ENCODE peak calls at places on chromosomes 6 and 20, in nine cellular contexts. A is effector memory CD4-positive, alpha-beta T cell; U is left lung; K is ELR; M is GM06990; I is GM13976; S is hippocampal formation; N is GM20000; Z is left kidney. D is an unnamed sample.

GRCh38 chr20:57685134-57685851 is 24.5 kb downstream of the PMEPA1 start:
- DNase-seq in A (no peak), U (no peak), K (no peak), M (no peak), I (no peak), S (no peak), N (no peak), Z (no peak), D (no peak)

GRCh38 chr6:126546771-126547170 is 206.9 kb downstream of the CENPW start:
- DNase-seq in A (no peak), U (no peak), K (no peak), M (no peak), I (no peak), S (no peak), N (no peak), Z (no peak), D (peak; percentile 69)

GRCh38 chr20:41408131-41408789 is 41.6 kb upstream of the EMILIN3 start:
- DNase-seq in A (no peak), U (no peak), K (no peak), M (no peak), I (no peak), S (no peak), N (peak; percentile 35), Z (no peak), D (no peak)

GRCh38 chr6:35400901-35401311 is 51.2 kb upstream of the FANCE start:
- DNase-seq in A (no peak), U (no peak), K (peak; percentile 53), M (no peak), I (no peak), S (no peak), N (no peak), Z (no peak), D (peak; percentile 30)

GRCh38 chr20:46779831-46780230 is 70.4 kb downstream of the SLC2A10 start:
- DNase-seq in A (no peak), U (no peak), K (no peak), M (no peak), I (no peak), S (no peak), N (no peak), Z (no peak), D (no peak)

GRCh38 chr6:108116781-108117426 is 42.4 kb upstream of the OSTM1 start:
- DNase-seq in A (no peak), U (peak; percentile 82), K (no peak), M (no peak), I (peak; percentile 45), S (no peak), N (no peak), Z (no peak), D (no peak)

GRCh38 chr6:30357678-30358339 is 12.9 kb downstream of the RPP21 start:
- DNase-seq in A (peak; percentile 14), U (peak; percentile 77), K (peak; percentile 83), M (peak; percentile 12), I (peak; percentile 79), S (peak; percentile 63), N (peak; percentile 63), Z (peak; percentile 83), D (peak; percentile 82)

GRCh38 chr20:62819494-62820174 is 2.8 kb downstream of the COL9A3 start:
- DNase-seq in A (no peak), U (no peak), K (peak; percentile 85), M (no peak), I (no peak), S (no peak), N (no peak), Z (no peak), D (peak; percentile 66)

GRCh38 chr20:39627765-39628164 is 665.6 kb downstream of the DHX35 start:
- DNase-seq in A (no peak), U (no peak), K (no peak), M (no peak), I (no peak), S (no peak), N (no peak), Z (no peak), D (peak; percentile 1)

GRCh38 chr20:58019027-58019849 is 209.2 kb downstream of the ANKRD60 start:
- DNase-seq in A (no peak), U (no peak), K (peak; percentile 95), M (no peak), I (no peak), S (no peak), N (no peak), Z (no peak), D (peak; percentile 94)

GRCh38 chr6:106253194-106253593 is 72.4 kb downstream of the ATG5 start:
- DNase-seq in A (no peak), U (no peak), K (peak; percentile 95), M (no peak), I (no peak), S (no peak), N (no peak), Z (no peak), D (peak; percentile 93)

GRCh38 chr6:159013229-159013628 is 13.2 kb upstream of the RSPH3 start:
- DNase-seq in A (no peak), U (no peak), K (no peak), M (no peak), I (no peak), S (no peak), N (no peak), Z (no peak), D (no peak)

GRCh38 chr20:52621401-52621800 is 350.8 kb upstream of the TSHZ2 start:
- DNase-seq in A (no peak), U (no peak), K (no peak), M (no peak), I (no peak), S (no peak), N (no peak), Z (no peak), D (no peak)

GRCh38 chr6:2245954-2246863 is 804 bp upstream of the GMDS start:
- DNase-seq in A (peak; percentile 45), U (peak; percentile 78), K (peak; percentile 63), M (peak; percentile 31), I (peak; percentile 39), S (no peak), N (peak; percentile 46), Z (peak; percentile 77), D (peak; percentile 64)

GRCh38 chr6:13045676-13046075 is 282.7 kb downstream of the TBC1D7 start:
- DNase-seq in A (no peak), U (no peak), K (no peak), M (no peak), I (no peak), S (no peak), N (no peak), Z (no peak), D (no peak)

GRCh38 chr6:157966597-157966977 is 15.1 kb upstream of the SYNJ2 start:
- DNase-seq in A (no peak), U (no peak), K (no peak), M (no peak), I (no peak), S (no peak), N (no peak), Z (no peak), D (no peak)

GRCh38 chr6:6806793-6807518 is 218.4 kb downstream of the LY86 start:
- DNase-seq in A (no peak), U (peak; percentile 88), K (no peak), M (no peak), I (no peak), S (no peak), N (no peak), Z (no peak), D (no peak)

GRCh38 chr20:14848806-14849205 is 511.4 kb upstream of the FLRT3 start:
- DNase-seq in A (no peak), U (no peak), K (no peak), M (no peak), I (no peak), S (no peak), N (no peak), Z (no peak), D (no peak)

GRCh38 chr20:11329271-11329670 is 588.4 kb upstream of the BTBD3 start:
- DNase-seq in A (no peak), U (no peak), K (no peak), M (no peak), I (no peak), S (no peak), N (no peak), Z (peak; percentile 32), D (no peak)

GRCh38 chr20:51354769-51355319 is 187.7 kb downstream of the NFATC2 start:
- DNase-seq in A (no peak), U (no peak), K (peak; percentile 84), M (no peak), I (no peak), S (no peak), N (no peak), Z (peak; percentile 44), D (peak; percentile 82)

GRCh38 chr6:24721461-24722215 is 2.7 kb upstream of the C6orf62 start:
- DNase-seq in A (no peak), U (peak; percentile 93), K (no peak), M (no peak), I (peak; percentile 64), S (no peak), N (peak; percentile 65), Z (no peak), D (peak; percentile 92)

GRCh38 chr20:24779886-24780285 is 169.2 kb upstream of the CST7 start:
- DNase-seq in A (no peak), U (no peak), K (no peak), M (no peak), I (no peak), S (no peak), N (no peak), Z (no peak), D (no peak)

GRCh38 chr6:47690791-47691190 is 7.6 kb upstream of the ADGRF4 start:
- DNase-seq in A (no peak), U (no peak), K (no peak), M (no peak), I (no peak), S (no peak), N (no peak), Z (no peak), D (no peak)

GRCh38 chr6:86949776-86950175 is 12.4 kb downstream of the HTR1E start:
- DNase-seq in A (no peak), U (no peak), K (no peak), M (no peak), I (no peak), S (peak; percentile 14), N (no peak), Z (no peak), D (no peak)

GRCh38 chr20:33648396-33649004 is 13.6 kb upstream of the C20orf144 start:
- DNase-seq in A (no peak), U (peak; percentile 69), K (peak; percentile 30), M (no peak), I (no peak), S (no peak), N (no peak), Z (peak; percentile 21), D (peak; percentile 58)

GRCh38 chr6:106125925-106126435 is 39.8 kb downstream of the PRDM1 start:
- DNase-seq in A (no peak), U (no peak), K (peak; percentile 18), M (peak; percentile 60), I (peak; percentile 44), S (no peak), N (no peak), Z (no peak), D (peak; percentile 36)

GRCh38 chr6:169795196-169795595 is 43.8 kb downstream of the ERMARD start:
- DNase-seq in A (no peak), U (no peak), K (no peak), M (no peak), I (no peak), S (no peak), N (no peak), Z (no peak), D (no peak)

GRCh38 chr6:33192671-33193602 is 670 bp upstream of the COL11A2 start:
- DNase-seq in A (no peak), U (peak; percentile 79), K (no peak), M (no peak), I (no peak), S (peak; percentile 59), N (peak; percentile 56), Z (peak; percentile 56), D (peak; percentile 64)

GRCh38 chr6:118296129-118296852 is 251.8 kb upstream of the PLN start:
- DNase-seq in A (no peak), U (no peak), K (no peak), M (no peak), I (no peak), S (no peak), N (no peak), Z (no peak), D (no peak)

GRCh38 chr20:43925215-43925614 is 10.6 kb downstream of the TOX2 start:
- DNase-seq in A (no peak), U (no peak), K (peak; percentile 31), M (peak; percentile 43), I (peak; percentile 53), S (no peak), N (peak; percentile 43), Z (no peak), D (peak; percentile 17)

GRCh38 chr6:150721411-150722266 is 122.0 kb downstream of the PLEKHG1 start:
- DNase-seq in A (no peak), U (no peak), K (no peak), M (no peak), I (no peak), S (no peak), N (no peak), Z (no peak), D (no peak)

D was measured in GM23248.